ENCODE peak calls at places on chromosome 3, in four cellular contexts. A, Z, M and O are unnamed samples.

GRCh38 chr3:61172684-61173083 is 78.6 kb downstream of the FHIT start:
- DNase-seq in Z (peak), A (no peak), M (no peak), O (no peak)

GRCh38 chr3:103847081-103848062 is 1412.6 kb downstream of the ZPLD1 start:
- DNase-seq in Z (no peak), M (no peak), A (no peak), O (no peak)

GRCh38 chr3:120302361-120302760 is 17.3 kb upstream of the GPR156 start:
- DNase-seq in A (no peak), Z (no peak), M (peak), O (peak)

GRCh38 chr3:34362910-34363309 is 564.5 kb downstream of the PDCD6IP start:
- DNase-seq in Z (no peak), A (no peak), M (no peak), O (no peak)

GRCh38 chr3:150784747-150785125 is 21.8 kb upstream of the SIAH2 start:
- DNase-seq in M (no peak), A (no peak), Z (no peak), O (no peak)

GRCh38 chr3:195078891-195079440 is 192.0 kb downstream of the XXYLT1 start:
- DNase-seq in Z (no peak), M (no peak), A (no peak), O (no peak)

GRCh38 chr3:48030188-48030587 is 14.0 kb upstream of the MAP4 start:
- DNase-seq in A (no peak), M (no peak), Z (no peak), O (no peak)

GRCh38 chr3:174442317-174442682 is 416.8 kb upstream of the NAALADL2 start:
- DNase-seq in M (peak), Z (no peak), A (no peak), O (no peak)

GRCh38 chr3:188574885-188575284 is 420.9 kb downstream of the LPP start:
- DNase-seq in Z (no peak), A (no peak), M (no peak), O (no peak)

GRCh38 chr3:59299561-59299960 is 249.7 kb upstream of the CFAP20DC start:
- DNase-seq in M (no peak), A (no peak), Z (no peak), O (no peak)

GRCh38 chr3:161163297-161163696 is 57.8 kb upstream of the NMD3 start:
- DNase-seq in A (peak), Z (no peak), M (peak), O (peak)

GRCh38 chr3:42846682-42847522 is 28.8 kb downstream of the CYP8B1 start:
- DNase-seq in M (no peak), A (no peak), Z (peak), O (no peak)

GRCh38 chr3:50390523-50391177 is 31.3 kb upstream of the TMEM115 start:
- DNase-seq in Z (no peak), M (no peak), A (no peak), O (no peak)

GRCh38 chr3:152595975-152596832 is 238.7 kb upstream of the P2RY1 start:
- DNase-seq in Z (no peak), A (peak), M (peak), O (peak)

GRCh38 chr3:24454862-24455261 is 39.8 kb downstream of the THRB start:
- DNase-seq in A (no peak), Z (no peak), M (peak), O (no peak)

DNA sequence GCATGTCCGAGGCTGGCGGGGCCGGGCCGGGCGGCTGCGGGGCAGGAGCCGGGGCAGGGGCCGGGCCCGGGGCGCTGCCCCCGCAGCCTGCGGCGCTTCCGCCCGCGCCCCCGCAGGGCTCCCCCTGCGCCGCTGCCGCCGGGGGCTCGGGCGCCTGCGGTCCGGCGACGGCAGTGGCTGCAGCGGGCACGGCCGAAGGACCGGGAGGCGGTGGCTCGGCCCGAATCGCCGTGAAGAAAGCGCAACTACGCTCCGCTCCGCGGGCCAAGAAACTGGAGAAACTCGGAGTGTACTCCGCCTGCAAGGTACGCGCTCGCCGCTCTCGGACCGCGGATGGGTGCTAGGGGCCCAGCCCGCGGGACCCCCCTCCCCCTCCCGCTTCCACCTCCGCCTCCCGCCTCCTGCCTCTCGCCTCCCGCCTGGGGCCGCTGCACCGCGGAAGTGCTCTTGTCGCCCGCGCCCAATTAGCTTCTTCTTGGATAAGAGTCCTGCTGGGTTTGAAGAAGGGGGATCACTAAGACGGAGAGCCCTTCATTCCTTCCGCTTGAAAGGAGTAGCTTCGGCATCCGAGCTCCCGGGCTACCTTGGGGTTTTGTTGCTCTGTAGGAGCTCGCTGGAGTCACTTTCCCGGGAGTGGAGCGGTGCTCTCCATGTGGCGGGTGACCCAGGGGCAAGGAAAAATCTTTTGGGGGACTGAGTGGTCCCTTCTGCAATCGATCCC is 390 bp downstream of the KAT2B start:
- DNase-seq in A (peak), Z (peak), M (peak), O (peak)
- TF ChIP-seq EZH2 in A (no peak), Z (no peak), M (no peak), O (no peak)

GRCh38 chr3:197790033-197790432 is 1.0 kb upstream of the LRCH3 start:
- DNase-seq in M (no peak), A (no peak), Z (no peak), O (no peak)
- H3K4me3 ChIP-seq in M (peak), A (no peak), Z (no peak), O (no peak)

DNA sequence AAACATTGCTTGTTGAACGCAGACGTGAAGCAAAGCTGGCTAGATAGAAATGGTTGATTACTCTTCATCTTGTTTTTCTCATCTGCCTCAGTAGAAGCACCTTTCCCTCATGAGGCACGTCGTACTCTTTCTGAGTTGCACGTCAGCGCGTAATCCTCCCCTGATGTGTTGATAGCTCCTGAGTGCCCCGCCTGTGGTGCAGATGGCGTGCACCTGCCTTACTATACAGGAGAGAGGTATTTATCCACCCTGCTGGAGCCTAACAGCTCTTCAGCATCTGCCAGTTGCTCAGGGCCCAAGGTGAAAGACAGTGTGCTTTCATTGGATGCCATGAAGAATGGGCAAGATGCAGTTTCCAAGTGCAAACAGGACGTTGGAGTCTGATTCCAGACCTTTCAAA is 18.0 kb downstream of the MAP6D1 start:
- DNase-seq in M (no peak), Z (no peak), A (no peak), O (no peak)
- H3K27ac ChIP-seq in M (no peak), Z (no peak), A (no peak), O (no peak)

GRCh38 chr3:53844262-53845102 is 1.7 kb downstream of the CHDH start:
- DNase-seq in M (no peak), A (no peak), Z (no peak), O (no peak)

GRCh38 chr3:53845103-53845880 is 927 bp downstream of the CHDH start:
- DNase-seq in M (peak), A (peak), Z (peak), O (peak)

GRCh38 chr3:53845881-53846133 is 412 bp downstream of the CHDH start:
- DNase-seq in A (no peak), M (no peak), Z (peak), O (no peak)

GRCh38 chr3:53846851-53847155 is 435 bp downstream of the IL17RB start:
- DNase-seq in Z (no peak), M (no peak), A (no peak), O (no peak)

GRCh38 chr3:53846134-53846850 is at the start of the genes CHDH and IL17RB:
- DNase-seq in Z (no peak), M (peak), A (no peak), O (no peak)
- TF ChIP-seq EZH2 in Z (no peak), M (no peak), A (peak), O (peak)